ENCODE peak calls at places on chromosomes 2 and 18, in eight cellular contexts. G is progenitor cell of endocrine pancreas, Z is GM13977, M is endothelial cell, Y is fibroblast of lung, S is A549, U is astrocyte of the spinal cord, P is transverse colon. K is an unnamed sample.

GRCh38 chr2:96623116-96623515 is 15.0 kb downstream of the KANSL3 start:
- DNase-seq in Y (no peak), U (no peak), S (no peak), M (no peak), G (no peak), P (no peak), Z (no peak), K (no peak)

GRCh38 chr2:194539436-194539835 is 1117.6 kb upstream of the SLC39A10 start:
- DNase-seq in S (no peak), Z (no peak), P (no peak), U (no peak), G (no peak), M (no peak), Y (no peak), K (no peak)

GRCh38 chr2:905833-906140 is 44.9 kb upstream of the SNTG2 start:
- DNase-seq in Z (no peak), M (no peak), G (no peak), S (no peak), Y (no peak), U (no peak), P (no peak), K (no peak)

GRCh38 chr2:207333599-207334308 is 168.0 kb upstream of the KLF7 start:
- DNase-seq in S (no peak), Z (no peak), U (peak), M (no peak), Y (no peak), G (no peak), P (no peak), K (no peak)

GRCh38 chr18:62663731-62664336 is 51.5 kb upstream of the PHLPP1 start:
- DNase-seq in Y (peak), U (peak), M (no peak), P (no peak), G (no peak), Z (peak), S (peak), K (no peak)

GRCh38 chr18:62128157-62128556 is 58.7 kb downstream of the PIGN start:
- DNase-seq in Y (peak), S (no peak), U (peak), P (no peak), G (no peak), Z (no peak), M (no peak), K (no peak)

GRCh38 chr2:118251427-118251826 is 163.2 kb downstream of the INSIG2 start:
- DNase-seq in Z (no peak), G (no peak), U (no peak), M (no peak), Y (no peak), S (no peak), P (no peak), K (no peak)

GRCh38 chr2:112006076-112006410 is 49.0 kb upstream of the TMEM87B start:
- DNase-seq in G (no peak), P (no peak), M (no peak), U (peak), S (no peak), Z (no peak), Y (peak), K (no peak)

GRCh38 chr2:16745466-16745865 is 79.8 kb upstream of the CYRIA start:
- DNase-seq in G (no peak), Z (no peak), S (no peak), U (no peak), M (no peak), Y (no peak), P (no peak), K (no peak)

GRCh38 chr2:235263205-235264120 is 230.4 kb upstream of the AGAP1 start:
- DNase-seq in P (peak), Z (no peak), S (peak), G (no peak), M (no peak), U (peak), Y (peak), K (peak)

GRCh38 chr2:96157649-96158553 is 12.7 kb upstream of the DUSP2 start:
- DNase-seq in U (no peak), Y (no peak), Z (peak), M (no peak), S (no peak), P (no peak), G (no peak), K (no peak)

GRCh38 chr2:178928077-178928476 is 120.9 kb upstream of the TTN start:
- DNase-seq in Y (no peak), G (no peak), S (no peak), P (no peak), U (no peak), Z (no peak), M (no peak), K (no peak)
- TF ChIP-seq CTCF in Y (no peak), G (no peak), S (no peak), P (no peak), U (no peak), Z (no peak), M (no peak), K (no peak)

DNA sequence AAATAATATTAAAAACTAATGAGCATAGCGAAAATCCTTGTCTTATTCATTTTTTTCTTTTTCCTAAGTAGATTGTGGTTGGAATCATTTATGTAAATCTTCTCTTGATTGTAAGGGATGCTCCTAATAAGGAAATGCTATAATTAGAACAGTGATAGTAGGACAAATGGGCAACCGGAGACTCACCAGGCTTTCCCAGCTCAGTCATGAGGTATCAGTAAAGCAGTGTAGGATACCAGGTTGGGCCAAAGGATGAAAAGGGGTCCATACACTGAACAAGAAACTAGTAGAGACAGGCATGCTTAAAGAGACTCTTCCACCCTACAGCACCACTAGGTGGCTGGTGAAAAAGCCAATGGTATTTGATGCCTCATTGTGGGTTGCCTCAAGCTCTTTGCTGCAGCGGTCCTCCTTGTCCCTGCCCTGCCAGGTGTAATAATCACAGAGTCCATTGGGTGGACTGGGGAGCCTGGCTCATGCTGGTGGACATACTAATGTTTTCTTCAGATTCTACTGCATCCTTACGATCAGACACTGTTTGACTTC is 71.4 kb upstream of the FAM98A start:
- DNase-seq in S (peak), G (no peak), P (no peak), Y (no peak), M (no peak), U (no peak), Z (no peak), K (no peak)
- TF ChIP-seq CTCF in S (no peak), G (no peak), P (no peak), Y (no peak), M (peak), U (peak), Z (no peak), K (no peak)

GRCh38 chr2:232444409-232445148 is 11.4 kb upstream of the ALPI start:
- DNase-seq in G (no peak), S (peak), M (peak), Y (peak), Z (peak), U (peak), P (peak), K (peak)
- TF ChIP-seq CTCF in G (peak), S (peak), M (peak), Y (peak), Z (peak), U (peak), P (peak), K (peak)

GRCh38 chr18:22704627-22704918 is 228.6 kb upstream of the RBBP8 start:
- DNase-seq in U (no peak), Z (no peak), P (no peak), S (no peak), G (no peak), Y (no peak), M (no peak), K (no peak)
- TF ChIP-seq CTCF in U (no peak), Z (no peak), P (no peak), S (no peak), G (no peak), Y (no peak), M (no peak), K (no peak)

GRCh38 chr2:31065356-31065755 is 72.9 kb downstream of the GALNT14 start:
- DNase-seq in G (no peak), S (no peak), Z (no peak), M (no peak), Y (no peak), P (no peak), U (no peak), K (no peak)

GRCh38 chr2:31070339-31070738 is 67.9 kb downstream of the GALNT14 start:
- DNase-seq in Y (no peak), M (no peak), G (no peak), U (no peak), P (no peak), S (no peak), Z (no peak), K (no peak)

GRCh38 chr2:31066594-31066993 is 71.6 kb downstream of the GALNT14 start:
- DNase-seq in G (no peak), S (no peak), Z (no peak), M (no peak), P (no peak), Y (no peak), U (no peak), K (no peak)

GRCh38 chr2:31069926-31070325 is 68.3 kb downstream of the GALNT14 start:
- DNase-seq in P (no peak), Z (no peak), M (no peak), S (no peak), G (no peak), Y (no peak), U (no peak), K (no peak)

DNA sequence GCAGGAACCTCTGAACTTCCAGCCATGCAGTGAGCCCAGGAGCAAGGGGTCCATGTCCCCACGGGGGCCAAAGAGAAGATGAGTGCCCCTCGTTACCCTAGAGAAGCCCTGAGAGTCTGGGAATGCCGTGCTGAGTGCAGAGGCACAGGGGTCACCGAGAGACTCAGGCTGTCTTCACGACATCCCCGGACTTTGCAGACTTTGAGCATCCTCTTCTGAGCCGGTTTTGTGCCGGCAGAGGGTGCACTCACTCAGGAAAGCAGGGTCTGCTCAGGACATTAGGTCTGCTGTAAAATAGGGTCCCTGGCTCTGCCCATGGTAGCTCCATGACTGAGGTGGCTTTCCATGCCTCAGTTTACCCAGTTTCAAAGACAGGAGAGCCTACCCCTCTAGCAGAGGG is 71.0 kb downstream of the GALNT14 start:
- DNase-seq in Z (no peak), G (no peak), U (no peak), Y (peak), P (no peak), S (no peak), M (no peak), K (no peak)
- TF ChIP-seq CTCF in Z (no peak), G (no peak), U (no peak), Y (no peak), P (no peak), S (no peak), M (no peak), K (no peak)

GRCh38 chr2:72888438-72889202 is 1.4 kb downstream of the SPR start:
- DNase-seq in S (no peak), Z (no peak), P (no peak), Y (no peak), U (no peak), M (no peak), G (no peak), K (no peak)

GRCh38 chr2:72887836-72888437 is 729 bp downstream of the SPR start:
- DNase-seq in S (peak), M (peak), Z (peak), G (peak), U (peak), P (peak), Y (peak), K (peak)

GRCh38 chr2:72891091-72891818 is 4.0 kb downstream of the SPR start:
- DNase-seq in G (no peak), P (no peak), U (no peak), Z (no peak), Y (no peak), M (no peak), S (no peak), K (no peak)

GRCh38 chr2:72892506-72893173 is 5.4 kb downstream of the SPR start:
- DNase-seq in U (peak), M (peak), P (peak), Z (peak), G (no peak), Y (peak), S (peak), K (peak)

DNA sequence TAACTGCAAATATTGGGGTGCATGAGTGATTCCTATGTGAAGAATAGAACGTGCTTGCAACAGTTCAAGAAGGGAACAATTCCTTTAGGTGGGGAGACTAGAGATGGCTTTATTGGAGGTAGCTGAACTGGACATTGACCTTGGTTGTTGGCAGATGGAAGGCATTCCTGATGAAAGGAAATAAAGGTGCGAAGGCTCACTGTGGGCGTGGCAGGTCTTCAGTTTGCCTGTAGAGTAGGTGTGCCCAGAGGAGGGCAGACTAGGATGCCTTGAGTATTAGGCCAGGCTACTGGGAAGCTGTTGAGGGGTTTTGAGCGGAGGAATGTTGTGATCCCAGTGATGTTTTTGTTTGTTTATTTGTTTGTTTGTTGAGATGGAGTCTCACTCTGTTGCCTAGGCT is 2.8 kb downstream of the SPR start:
- DNase-seq in U (no peak), M (no peak), S (no peak), Z (no peak), G (no peak), Y (no peak), P (peak), K (no peak)
- TF ChIP-seq CTCF in U (no peak), M (no peak), S (no peak), Z (no peak), G (no peak), Y (no peak), P (no peak), K (no peak)

K was measured in Calu3.